ENCODE peak calls at places on chromosome 5, in four cellular contexts. F, Q, T and E are unnamed samples.
A peak's percentile ranks its signal among the peaks of the same experiment; 100 is the strongest.

GRCh38 chr5:77140350-77140749 is 53.3 kb upstream of the ZBED3 start:
- DNase-seq in F (no peak), Q (no peak), T (no peak), E (no peak)

GRCh38 chr5:36494756-36495637 is 111.4 kb upstream of the SLC1A3 start:
- DNase-seq in F (no peak), Q (no peak), T (no peak), E (no peak)

GRCh38 chr5:156393980-156394379 is 67.0 kb downstream of the SGCD start:
- DNase-seq in F (no peak), Q (no peak), T (no peak), E (no peak)

GRCh38 chr5:125390316-125390715 is 643.9 kb upstream of the ZNF608 start:
- DNase-seq in F (no peak), Q (no peak), T (no peak), E (no peak)

GRCh38 chr5:9523090-9523813 is 22.6 kb downstream of the SEMA5A start:
- DNase-seq in F (no peak), Q (no peak), T (no peak), E (no peak)

GRCh38 chr5:24167791-24168190 is 477.0 kb downstream of the CDH10 start:
- DNase-seq in F (no peak), Q (no peak), T (no peak), E (no peak)

GRCh38 chr5:16773990-16774389 is 157.2 kb upstream of the RETREG1 start:
- DNase-seq in F (no peak), Q (no peak), T (no peak), E (no peak)

GRCh38 chr5:119063579-119064379 is 7.1 kb upstream of the DMXL1 start:
- DNase-seq in F (no peak), Q (no peak), T (no peak), E (no peak)

GRCh38 chr5:96083361-96083881 is 121.8 kb upstream of the ELL2 start:
- DNase-seq in F (no peak), Q (no peak), T (no peak), E (no peak)

GRCh38 chr5:126614189-126614588 is 13.4 kb downstream of the PHAX start:
- DNase-seq in F (no peak), Q (no peak), T (no peak), E (no peak)

GRCh38 chr5:73692166-73692640 is 66.2 kb downstream of the ARHGEF28 start:
- DNase-seq in F (no peak), Q (no peak), T (no peak), E (no peak)

GRCh38 chr5:179253730-179254129 is 91.5 kb downstream of the ADAMTS2 start:
- DNase-seq in F (peak; percentile 3), Q (no peak), T (no peak), E (no peak)

GRCh38 chr5:85823462-85824426 is 794.0 kb upstream of the COX7C start:
- DNase-seq in F (no peak), Q (no peak), T (no peak), E (no peak)

GRCh38 chr5:80937591-80937990 is 22.6 kb upstream of the RASGRF2 start:
- DNase-seq in F (no peak), Q (no peak), T (no peak), E (no peak)

GRCh38 chr5:38913714-38914113 is 67.9 kb downstream of the OSMR start:
- DNase-seq in F (no peak), Q (no peak), T (no peak), E (no peak)

GRCh38 chr5:179558912-179559279 is 8.5 kb downstream of the RUFY1 start:
- DNase-seq in F (peak; percentile 37), Q (no peak), T (no peak), E (no peak)

GRCh38 chr5:167939686-167940085 is 351.8 kb upstream of the WWC1 start:
- DNase-seq in F (no peak), Q (no peak), T (no peak), E (no peak)

GRCh38 chr5:43772601-43773031 is 169.6 kb downstream of the NNT start:
- DNase-seq in F (no peak), Q (no peak), T (no peak), E (no peak)

GRCh38 chr5:157390179-157390923 is 69.7 kb upstream of the NIPAL4 start:
- DNase-seq in F (no peak), Q (peak; percentile 7), T (peak; percentile 32), E (no peak)

GRCh38 chr5:89275206-89275605 is 392.2 kb upstream of the MEF2C start:
- DNase-seq in F (no peak), Q (no peak), T (no peak), E (no peak)

GRCh38 chr5:73950441-73950873 is 324.5 kb downstream of the ARHGEF28 start:
- DNase-seq in F (no peak), Q (no peak), T (no peak), E (no peak)

GRCh38 chr5:136053336-136054121 is 24.7 kb downstream of the TGFBI start:
- DNase-seq in F (no peak), Q (no peak), T (no peak), E (no peak)

GRCh38 chr5:10268100-10268499 is 18.0 kb downstream of the CCT5 start:
- DNase-seq in F (no peak), Q (no peak), T (no peak), E (no peak)

GRCh38 chr5:89270901-89271300 is 387.9 kb upstream of the MEF2C start:
- DNase-seq in F (no peak), Q (no peak), T (no peak), E (no peak)